ENCODE peak calls at places on chromosomes 1 and 21, in nine cellular contexts. I is body of pancreas; C is right cardiac atrium; V is CD8-positive, alpha-beta memory T cell; B is astrocyte; L is sigmoid colon; X is CD8-positive, alpha-beta T cell; Z is cardiac muscle cell; P is HCT116. E is an unnamed sample.

GRCh38 chr1:194394676-194395075 is 1208.3 kb upstream of the B3GALT2 start:
- DNase-seq in P (no peak), B (no peak), C (no peak), L (no peak), V (no peak), Z (no peak), X (no peak), I (no peak), E (no peak)

GRCh38 chr1:15215116-15215515 is 31.9 kb upstream of the FHAD1 start:
- DNase-seq in B (no peak), L (peak; percentile 72), C (no peak), X (no peak), I (no peak), P (no peak), V (no peak), Z (no peak), E (no peak)

GRCh38 chr1:166233750-166234366 is 67.1 kb upstream of the FAM78B start:
- DNase-seq in P (no peak), C (no peak), B (no peak), V (no peak), X (no peak), I (no peak), L (peak; percentile 43), Z (no peak), E (no peak)

GRCh38 chr21:39180429-39181019 is 2.7 kb downstream of the PSMG1 start:
- DNase-seq in V (no peak), I (no peak), Z (peak; percentile 12), L (no peak), C (no peak), X (no peak), B (no peak), P (no peak), E (no peak)

GRCh38 chr1:20361805-20362381 is 71.2 kb downstream of the VWA5B1 start:
- DNase-seq in I (peak; percentile 46), P (peak; percentile 42), Z (peak; percentile 58), B (no peak), C (peak; percentile 83), X (no peak), V (no peak), L (no peak), E (peak; percentile 18)

GRCh38 chr1:237220243-237220642 is 178.3 kb downstream of the RYR2 start:
- DNase-seq in V (no peak), X (no peak), B (no peak), I (no peak), C (peak; percentile 71), P (no peak), L (peak; percentile 65), Z (peak; percentile 52), E (no peak)

GRCh38 chr21:41857771-41858300 is 21.3 kb downstream of the PRDM15 start:
- DNase-seq in L (no peak), B (no peak), Z (no peak), X (no peak), I (no peak), C (no peak), P (no peak), V (no peak), E (no peak)

GRCh38 chr1:229147086-229147485 is 123.8 kb upstream of the RAB4A start:
- DNase-seq in C (no peak), X (no peak), L (no peak), B (no peak), Z (peak; percentile 33), P (no peak), V (no peak), I (no peak), E (no peak)

GRCh38 chr1:70034403-70034802 is 171.0 kb downstream of the LRRC40 start:
- DNase-seq in X (no peak), V (no peak), L (no peak), B (peak; percentile 51), I (no peak), C (no peak), Z (peak; percentile 74), P (peak; percentile 29), E (no peak)

DNA sequence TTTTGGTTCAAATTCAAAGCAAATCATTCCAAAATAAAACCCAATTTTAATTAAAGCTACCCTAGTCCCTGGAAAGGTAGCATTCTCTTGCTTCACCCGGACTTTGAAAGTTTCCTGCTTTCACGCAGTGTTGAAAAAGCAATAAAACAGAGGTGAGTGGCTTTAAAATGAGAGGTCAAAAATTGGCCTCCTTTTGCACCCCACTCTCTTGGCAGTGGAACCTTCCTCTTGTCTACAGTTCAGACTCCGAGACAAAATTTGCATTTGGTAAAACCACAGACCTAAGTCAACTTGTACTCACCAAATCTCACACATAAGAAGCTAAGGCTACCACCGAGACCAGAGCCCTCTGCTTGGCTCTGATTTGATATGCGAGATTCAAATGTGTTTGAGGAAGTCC is 252.7 kb downstream of the TTLL7 start:
- DNase-seq in I (no peak), P (no peak), B (no peak), Z (no peak), C (no peak), L (no peak), X (no peak), V (no peak), E (no peak)
- H3K4me1 ChIP-seq in I (no peaks in the 10 kb centered on the region), P (no peaks in the 10 kb centered on the region), B (no peaks in the 10 kb centered on the region), Z (peaks cover 14% of the 10 kb centered on the region), C (no peaks in the 10 kb centered on the region), L (no peaks in the 10 kb centered on the region), X (no peaks in the 10 kb centered on the region), V (no peaks in the 10 kb centered on the region), E (no peaks in the 10 kb centered on the region)

GRCh38 chr1:53590581-53591515 is 131.6 kb downstream of the DMRTB1 start:
- DNase-seq in B (peak; percentile 47), Z (peak; percentile 78), X (no peak), P (no peak), L (peak; percentile 53), I (no peak), C (no peak), V (no peak), E (no peak)

GRCh38 chr1:53592521-53592982 is 133.4 kb downstream of the DMRTB1 start:
- DNase-seq in L (peak; percentile 62), P (no peak), X (no peak), C (peak; percentile 81), I (no peak), Z (peak; percentile 92), V (no peak), B (peak; percentile 69), E (no peak)

GRCh38 chr1:53592985-53593757 is 134.0 kb downstream of the DMRTB1 start:
- DNase-seq in X (no peak), V (no peak), L (no peak), Z (no peak), P (no peak), I (no peak), C (no peak), B (no peak), E (no peak)

GRCh38 chr1:53590104-53590503 is 130.9 kb downstream of the DMRTB1 start:
- DNase-seq in X (no peak), V (no peak), B (no peak), Z (no peak), P (no peak), C (no peak), L (peak; percentile 9), I (no peak), E (no peak)

DNA sequence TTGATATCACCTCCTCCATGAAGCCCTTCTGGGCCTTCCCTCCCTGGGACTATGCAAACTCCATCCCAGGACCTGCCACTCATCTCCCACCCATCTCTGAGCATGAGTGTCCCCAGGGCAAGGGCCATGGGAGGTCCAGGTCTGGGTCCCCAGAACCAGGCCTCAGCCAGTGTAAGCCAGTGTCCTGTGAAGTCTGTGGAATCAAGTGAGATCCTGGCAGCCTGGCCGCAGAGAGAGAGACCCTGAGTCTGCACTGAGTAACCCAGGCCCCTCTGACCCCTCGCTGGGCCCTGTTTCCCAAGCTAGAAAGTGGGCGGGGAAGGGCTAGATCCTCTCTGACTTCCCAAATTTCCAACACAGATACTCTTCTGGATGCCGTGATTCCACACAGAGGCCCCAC is 132.7 kb downstream of the DMRTB1 start:
- DNase-seq in X (no peak), P (no peak), I (no peak), V (no peak), B (no peak), Z (no peak), L (peak; percentile 48), C (no peak), E (no peak)
- H3K4me1 ChIP-seq in X (no peaks in the 10 kb centered on the region), P (peaks cover 3% of the 10 kb centered on the region), I (no peaks in the 10 kb centered on the region), V (no peaks in the 10 kb centered on the region), B (peaks cover 4% of the 10 kb centered on the region), Z (no peaks in the 10 kb centered on the region), L (no peaks in the 10 kb centered on the region), C (no peaks in the 10 kb centered on the region), E (no peaks in the 10 kb centered on the region)

GRCh38 chr1:154963643-154964042 is 2.1 kb upstream of the PYGO2 start:
- DNase-seq in P (no peak), V (peak; percentile 22), L (no peak), B (no peak), X (no peak), I (no peak), Z (no peak), C (peak; percentile 40), E (no peak)
- H3K4me1 ChIP-seq in P (peaks cover 37% of the 10 kb centered on the region), V (peaks cover 19% of the 10 kb centered on the region), L (no peaks in the 10 kb centered on the region), B (peaks cover 28% of the 10 kb centered on the region), X (peaks cover 22% of the 10 kb centered on the region), I (peaks cover 24% of the 10 kb centered on the region), Z (peaks cover 12% of the 10 kb centered on the region), C (peaks cover 2% of the 10 kb centered on the region), E (peaks cover 36% of the 10 kb centered on the region)

GRCh38 chr1:116915182-116915611 is 5.5 kb downstream of the PTGFRN start:
- DNase-seq in V (no peak), L (peak; percentile 72), X (no peak), C (peak; percentile 51), Z (peak; percentile 13), P (no peak), B (peak; percentile 84), I (peak; percentile 53), E (no peak)
- H3K4me1 ChIP-seq in V (peaks cover 19% of the 10 kb centered on the region), L (no peaks in the 10 kb centered on the region), X (peaks cover 4% of the 10 kb centered on the region), C (peaks cover 6% of the 10 kb centered on the region), Z (peaks cover 44% of the 10 kb centered on the region), P (peaks cover 27% of the 10 kb centered on the region), B (peaks cover 31% of the 10 kb centered on the region), I (peaks cover 76% of the 10 kb centered on the region), E (no peaks in the 10 kb centered on the region)

E was measured in Panc1.